ENCODE peak calls at places on chromosome 21, in six cellular contexts. V is neuronal stem cell, X is Panc1, F is psoas muscle, H is adrenal gland, W is cardiac muscle cell. G is an unnamed sample.

GRCh38 chr21:41689289-41689583 is 77.6 kb downstream of the RIPK4 start:
- DNase-seq in X (no peak), W (no peak), F (no peak), V (no peak), H (no peak), G (no peak)

GRCh38 chr21:25409992-25410391 is 197.3 kb downstream of the MRPL39 start:
- DNase-seq in V (no peak), H (no peak), F (no peak), W (no peak), X (no peak), G (no peak)

GRCh38 chr21:35136586-35137254 is 87.6 kb upstream of the RUNX1 start:
- DNase-seq in H (no peak), F (no peak), X (no peak), V (no peak), W (no peak), G (no peak)

GRCh38 chr21:31732891-31733520 is 1.1 kb upstream of the SCAF4 start:
- DNase-seq in H (peak; percentile 33), W (no peak), X (no peak), V (no peak), F (no peak), G (peak; percentile 1)

GRCh38 chr21:34827445-34828235 is 158.8 kb downstream of the CLIC6 start:
- DNase-seq in V (no peak), X (no peak), F (no peak), H (peak; percentile 13), W (no peak), G (no peak)

GRCh38 chr21:41713495-41714281 is 53.2 kb downstream of the RIPK4 start:
- DNase-seq in F (no peak), W (no peak), V (no peak), X (no peak), H (no peak), G (no peak)

GRCh38 chr21:29904359-29905282 is 35.2 kb downstream of the GRIK1 start:
- DNase-seq in X (no peak), W (no peak), H (no peak), V (no peak), F (no peak), G (no peak)

GRCh38 chr21:14850394-14850793 is 214.4 kb downstream of the NRIP1 start:
- DNase-seq in H (no peak), X (no peak), V (no peak), W (no peak), F (no peak), G (no peak)

GRCh38 chr21:17402885-17403477 is 109.9 kb upstream of the CXADR start:
- DNase-seq in V (no peak), X (no peak), H (no peak), W (no peak), F (no peak), G (no peak)

GRCh38 chr21:44794031-44794374 is 7.6 kb downstream of the UBE2G2 start:
- DNase-seq in V (no peak), F (no peak), H (no peak), W (no peak), X (no peak), G (no peak)

GRCh38 chr21:41444703-41445464 is 18.8 kb downstream of the MX1 start:
- DNase-seq in V (no peak), F (no peak), H (no peak), W (no peak), X (no peak), G (no peak)

GRCh38 chr21:34640858-34641257 is 25.9 kb upstream of the RCAN1 start:
- DNase-seq in W (no peak), H (no peak), V (no peak), X (no peak), F (no peak), G (no peak)

GRCh38 chr21:34031835-34032370 is 41.5 kb upstream of the MRPS6 start:
- DNase-seq in H (no peak), X (no peak), V (no peak), F (no peak), W (no peak), G (no peak)

GRCh38 chr21:34635307-34635706 is 20.4 kb upstream of the RCAN1 start:
- DNase-seq in X (no peak), F (no peak), H (no peak), V (no peak), W (no peak), G (no peak)

GRCh38 chr21:44510508-44511218 is 29.3 kb downstream of the KRTAP10-1 start:
- DNase-seq in H (peak; percentile 64), W (peak; percentile 79), F (peak; percentile 50), V (peak; percentile 72), X (no peak), G (peak; percentile 86)

GRCh38 chr21:17602874-17603273 is 9.8 kb downstream of the BTG3 start:
- DNase-seq in F (no peak), X (no peak), V (no peak), H (no peak), W (no peak), G (no peak)

GRCh38 chr21:15057290-15057689 is 7.5 kb downstream of the NRIP1 start:
- DNase-seq in H (no peak), V (no peak), F (no peak), X (no peak), W (peak; percentile 25), G (no peak)

GRCh38 chr21:44687671-44688070 is 5.7 kb upstream of the KRTAP12-1 start:
- DNase-seq in X (no peak), V (no peak), F (no peak), H (no peak), W (no peak), G (no peak)

GRCh38 chr21:44666401-44667320 is at the start of gene KRTAP12-2:
- DNase-seq in V (no peak), F (no peak), X (no peak), W (no peak), H (no peak), G (no peak)

GRCh38 chr21:34936299-34936698 is 112.8 kb downstream of the RUNX1 start:
- DNase-seq in X (no peak), V (no peak), W (no peak), H (no peak), F (no peak), G (no peak)

GRCh38 chr21:44433791-44434567 is 21.3 kb upstream of the LRRC3 start:
- DNase-seq in X (no peak), F (no peak), W (no peak), V (no peak), H (peak; percentile 17), G (no peak)

GRCh38 chr21:46211376-46211775 is 17.2 kb downstream of the LSS start:
- DNase-seq in X (no peak), V (no peak), H (no peak), W (no peak), F (no peak), G (no peak)
- H3K36me3 ChIP-seq in X (no peaks in the 10 kb centered on the region), V (peaks cover 96% of the 10 kb centered on the region), H (no peaks in the 10 kb centered on the region), W (peaks cover 21% of the 10 kb centered on the region), F (peaks cover 92% of the 10 kb centered on the region), G (no peaks in the 10 kb centered on the region)

DNA sequence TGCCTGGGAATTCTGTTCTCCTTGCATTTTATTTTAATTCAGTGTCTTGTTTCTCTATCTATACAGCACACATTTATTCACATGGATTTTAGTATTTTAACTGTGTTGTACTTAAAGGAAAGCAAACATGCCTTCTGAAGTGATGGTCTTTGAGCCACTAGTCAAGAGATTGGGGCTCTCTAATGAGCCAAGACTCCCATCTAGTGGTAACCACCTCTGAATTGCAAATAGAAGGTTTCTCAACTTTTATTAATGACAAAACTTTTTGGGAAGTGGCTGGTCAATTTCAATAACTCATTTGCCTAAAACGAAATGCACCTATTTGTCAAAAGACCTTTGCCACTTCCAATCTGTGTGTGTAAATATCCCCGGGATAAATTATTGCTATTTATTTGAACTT is 199.6 kb downstream of the LTN1 start:
- DNase-seq in X (no peak), H (no peak), F (no peak), V (no peak), W (peak; percentile 67), G (no peak)
- H3K27ac ChIP-seq in X (peak overlapping the region; percentile 77), H (no peak overlapping the region), F (no peak overlapping the region), V (no peak overlapping the region), W (peak overlapping the region; percentile 58), G (no peak overlapping the region)

GRCh38 chr21:43312751-43313169 is 114.2 kb downstream of the SIK1 start:
- DNase-seq in F (peak; percentile 2), V (no peak), X (no peak), W (no peak), H (no peak), G (no peak)

GRCh38 chr21:43312011-43312410 is 114.9 kb downstream of the SIK1 start:
- DNase-seq in W (no peak), X (no peak), V (no peak), H (no peak), F (no peak), G (no peak)

GRCh38 chr21:43311303-43311817 is 115.6 kb downstream of the SIK1 start:
- DNase-seq in W (no peak), H (no peak), V (no peak), X (no peak), F (peak; percentile 6), G (no peak)

GRCh38 chr21:43313939-43314405 is 113.0 kb downstream of the SIK1 start:
- DNase-seq in V (no peak), X (no peak), F (peak; percentile 3), H (no peak), W (no peak), G (no peak)

DNA sequence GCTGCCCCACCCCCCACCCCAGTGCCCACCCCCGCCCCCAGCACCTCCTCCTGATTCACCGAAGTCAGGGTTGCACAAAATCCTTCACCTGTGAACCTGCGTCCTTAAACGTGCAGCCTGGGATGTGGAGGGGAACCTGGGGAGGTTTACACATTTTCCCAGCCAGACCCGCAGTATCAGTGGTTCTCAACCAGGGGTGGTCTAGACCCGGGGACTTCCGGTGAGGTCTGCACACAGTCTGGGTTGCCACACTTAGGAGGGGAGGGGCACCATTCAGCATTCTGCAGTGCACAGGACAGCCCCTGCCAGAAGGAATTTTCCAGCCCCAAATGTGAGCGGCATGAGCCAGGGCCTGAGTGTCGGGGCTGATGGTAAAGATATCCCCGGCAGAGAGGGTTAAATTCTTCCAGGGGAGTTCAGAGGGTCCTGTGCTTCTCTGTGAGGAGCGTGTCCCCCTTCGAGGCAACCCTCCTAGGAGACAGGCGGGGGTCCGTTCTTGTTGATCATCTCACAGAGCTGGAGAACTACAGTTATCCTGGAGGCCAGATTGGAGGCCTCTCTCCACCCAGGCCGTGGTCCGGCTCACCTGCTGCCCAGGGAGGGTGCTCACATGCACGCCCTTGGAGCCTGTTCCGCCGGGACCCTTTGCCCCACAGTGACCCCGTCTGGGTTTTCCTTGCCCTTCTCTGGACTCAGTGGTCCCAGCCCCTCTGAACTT is 113.6 kb downstream of the SIK1 start:
- DNase-seq in H (no peak), X (no peak), F (peak; percentile 5), W (no peak), V (no peak), G (no peak)
- H3K36me3 ChIP-seq in H (no peaks in the 10 kb centered on the region), X (no peaks in the 10 kb centered on the region), F (no peaks in the 10 kb centered on the region), W (no peaks in the 10 kb centered on the region), V (no peaks in the 10 kb centered on the region), G (no peaks in the 10 kb centered on the region)

DNA sequence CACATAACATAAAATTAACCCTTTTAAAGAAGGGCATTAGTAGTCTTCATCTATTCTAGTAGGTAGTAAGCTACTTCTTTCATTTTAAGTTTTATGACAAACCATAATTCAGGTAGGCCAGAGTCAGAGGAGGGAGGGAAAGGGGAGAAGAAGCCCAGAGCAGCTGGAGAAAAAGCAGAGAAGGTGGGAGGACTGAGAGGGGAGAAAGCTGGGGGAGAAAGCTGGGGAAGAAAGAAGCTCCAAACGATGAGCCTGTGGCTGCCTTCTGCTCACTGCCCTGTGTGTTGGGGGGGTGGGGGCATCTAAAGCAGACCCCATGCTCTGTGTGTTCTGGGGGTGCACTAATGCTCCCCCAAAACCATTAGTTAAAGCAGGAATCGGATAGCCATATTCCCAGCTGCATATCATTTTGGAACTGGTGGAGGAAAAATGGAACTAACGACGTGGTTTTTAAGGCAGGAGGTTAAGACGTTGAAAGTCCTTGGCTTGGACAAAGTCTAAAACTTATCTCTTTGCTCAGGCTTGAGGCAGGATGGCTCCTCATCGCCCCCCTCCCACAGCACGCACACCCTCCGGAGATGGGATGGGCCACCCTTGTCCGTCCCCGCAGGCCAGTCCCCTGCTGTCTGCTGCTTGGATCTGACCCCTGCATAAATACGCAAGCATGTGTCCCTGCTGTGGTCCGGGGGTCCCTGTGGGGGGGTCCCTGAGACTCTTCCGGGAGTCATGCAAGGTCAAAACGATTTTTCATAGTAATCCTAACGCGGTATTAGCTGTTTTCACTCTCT is 184.2 kb downstream of the DYRK1A start:
- DNase-seq in X (no peak), H (peak; percentile 3), W (no peak), F (no peak), V (no peak), G (no peak)
- H3K27ac ChIP-seq in X (peak overlapping the region; percentile 68), H (no peak overlapping the region), W (peak overlapping the region; percentile 95), F (peak overlapping the region; percentile 89), V (no peak overlapping the region), G (peak overlapping the region; percentile 46)

G was measured in CD8-positive, alpha-beta memory T cell.